ENCODE peak calls at places on chromosomes 11 and 22, in six cellular contexts. Y is CD8-positive, alpha-beta T cell; T is lower leg skin; L is fibroblast of mammary gland; V is heart left ventricle; O is Calu3. M is an unnamed sample.

GRCh38 chr11:68890490-68891231 is 13.0 kb downstream of the MRPL21 start:
- DNase-seq in Y (no peak), T (peak; percentile 84), L (peak; percentile 91), V (peak; percentile 91), O (no peak), M (no peak)

GRCh38 chr11:7353100-7353499 is 101.4 kb downstream of the SYT9 start:
- DNase-seq in Y (no peak), T (no peak), L (peak; percentile 24), V (no peak), O (peak; percentile 49), M (peak; percentile 39)

GRCh38 chr11:96524475-96524874 is 134.7 kb downstream of the JRKL start:
- DNase-seq in Y (no peak), T (no peak), L (no peak), V (no peak), O (no peak), M (no peak)

GRCh38 chr11:76660533-76661305 is 9.8 kb downstream of the LRRC32 start:
- DNase-seq in Y (no peak), T (no peak), L (no peak), V (peak; percentile 28), O (no peak), M (no peak)

GRCh38 chr11:2940166-2940929 is 11.1 kb upstream of the PHLDA2 start:
- DNase-seq in Y (peak; percentile 28), T (no peak), L (peak; percentile 40), V (peak; percentile 85), O (peak; percentile 68), M (no peak)

GRCh38 chr11:111697910-111698309 is 68.3 kb downstream of the PPP2R1B start:
- DNase-seq in Y (no peak), T (no peak), L (no peak), V (no peak), O (no peak), M (no peak)

GRCh38 chr22:29799217-29799680 is 32.1 kb downstream of the UQCR10 start:
- DNase-seq in Y (no peak), T (peak; percentile 91), L (peak; percentile 95), V (peak; percentile 95), O (peak; percentile 91), M (peak; percentile 74)

GRCh38 chr22:32706149-32706548 is 95.4 kb upstream of the TIMP3 start:
- DNase-seq in Y (no peak), T (no peak), L (peak; percentile 35), V (no peak), O (no peak), M (no peak)

GRCh38 chr11:65003282-65003681 is 6.5 kb upstream of the BATF2 start:
- DNase-seq in Y (no peak), T (no peak), L (peak; percentile 45), V (no peak), O (no peak), M (no peak)

GRCh38 chr11:71449596-71449995 is 1.4 kb upstream of the DHCR7 start:
- DNase-seq in Y (no peak), T (no peak), L (no peak), V (no peak), O (no peak), M (peak; percentile 22)

GRCh38 chr22:42869888-42870480 is 12.9 kb upstream of the ARFGAP3 start:
- DNase-seq in Y (no peak), T (no peak), L (no peak), V (no peak), O (no peak), M (no peak)

GRCh38 chr11:61806785-61807184 is 10.0 kb downstream of the FADS1 start:
- DNase-seq in Y (no peak), T (no peak), L (no peak), V (no peak), O (no peak), M (no peak)

GRCh38 chr11:11553595-11553994 is 68.2 kb downstream of the GALNT18 start:
- DNase-seq in Y (no peak), T (no peak), L (no peak), V (no peak), O (no peak), M (no peak)

GRCh38 chr11:45651841-45652745 is 13.3 kb downstream of the CHST1 start:
- DNase-seq in Y (no peak), T (no peak), L (no peak), V (no peak), O (no peak), M (no peak)

GRCh38 chr11:129538323-129538722 is 162.7 kb downstream of the BARX2 start:
- DNase-seq in Y (no peak), T (no peak), L (no peak), V (no peak), O (no peak), M (peak; percentile 63)

GRCh38 chr11:89293966-89294679 is 116.4 kb downstream of the TYR start:
- DNase-seq in Y (no peak), T (no peak), L (peak; percentile 34), V (no peak), O (no peak), M (no peak)

GRCh38 chr11:65803797-65804492 is 17.1 kb downstream of the OVOL1 start:
- DNase-seq in Y (no peak), T (no peak), L (no peak), V (no peak), O (no peak), M (no peak)

GRCh38 chr11:12238420-12238819 is 128.0 kb downstream of the MICAL2 start:
- DNase-seq in Y (no peak), T (no peak), L (no peak), V (no peak), O (no peak), M (no peak)

GRCh38 chr22:27512283-27512761 is 289.2 kb downstream of the MN1 start:
- DNase-seq in Y (no peak), T (peak; percentile 65), L (peak; percentile 94), V (peak; percentile 85), O (peak; percentile 13), M (no peak)

GRCh38 chr22:35148381-35148780 is 82.4 kb downstream of the ISX start:
- DNase-seq in Y (no peak), T (no peak), L (no peak), V (no peak), O (no peak), M (no peak)

GRCh38 chr11:95508219-95508880 is 277.3 kb upstream of the SESN3 start:
- DNase-seq in Y (no peak), T (no peak), L (peak; percentile 88), V (no peak), O (no peak), M (no peak)

GRCh38 chr11:95506777-95507176 is 275.8 kb upstream of the SESN3 start:
- DNase-seq in Y (no peak), T (no peak), L (peak; percentile 74), V (no peak), O (no peak), M (no peak)

GRCh38 chr11:95512177-95512576 is 277.4 kb downstream of the FAM76B start:
- DNase-seq in Y (no peak), T (peak; percentile 83), L (peak; percentile 99), V (no peak), O (no peak), M (no peak)

GRCh38 chr11:95505927-95506426 is 275.0 kb upstream of the SESN3 start:
- DNase-seq in Y (no peak), T (no peak), L (peak; percentile 67), V (no peak), O (no peak), M (no peak)

GRCh38 chr11:95507794-95508193 is 276.8 kb upstream of the SESN3 start:
- DNase-seq in Y (no peak), T (no peak), L (no peak), V (no peak), O (no peak), M (no peak)
- TF ChIP-seq CTCF in Y (no peak), T (no peak), L (peak; percentile 21), V (no peak), O (no peak), M (no peak)

GRCh38 chr11:108221981-108222685 is at the start of gene NPAT:
- DNase-seq in Y (peak; percentile 15), T (no peak), L (no peak), V (peak; percentile 28), O (no peak), M (no peak)

GRCh38 chr11:108218912-108219783 is 3.3 kb downstream of the NPAT start:
- DNase-seq in Y (no peak), T (no peak), L (no peak), V (no peak), O (no peak), M (no peak)

GRCh38 chr11:108222686-108223448 is at the start of gene ATM:
- DNase-seq in Y (peak; percentile 99), T (peak; percentile 99), L (peak; percentile 98), V (peak; percentile 99), O (peak; percentile 94), M (peak; percentile 100)

GRCh38 chr11:108221401-108221800 is 1.0 kb downstream of the NPAT start:
- DNase-seq in Y (no peak), T (no peak), L (peak; percentile 40), V (no peak), O (no peak), M (no peak)

DNA sequence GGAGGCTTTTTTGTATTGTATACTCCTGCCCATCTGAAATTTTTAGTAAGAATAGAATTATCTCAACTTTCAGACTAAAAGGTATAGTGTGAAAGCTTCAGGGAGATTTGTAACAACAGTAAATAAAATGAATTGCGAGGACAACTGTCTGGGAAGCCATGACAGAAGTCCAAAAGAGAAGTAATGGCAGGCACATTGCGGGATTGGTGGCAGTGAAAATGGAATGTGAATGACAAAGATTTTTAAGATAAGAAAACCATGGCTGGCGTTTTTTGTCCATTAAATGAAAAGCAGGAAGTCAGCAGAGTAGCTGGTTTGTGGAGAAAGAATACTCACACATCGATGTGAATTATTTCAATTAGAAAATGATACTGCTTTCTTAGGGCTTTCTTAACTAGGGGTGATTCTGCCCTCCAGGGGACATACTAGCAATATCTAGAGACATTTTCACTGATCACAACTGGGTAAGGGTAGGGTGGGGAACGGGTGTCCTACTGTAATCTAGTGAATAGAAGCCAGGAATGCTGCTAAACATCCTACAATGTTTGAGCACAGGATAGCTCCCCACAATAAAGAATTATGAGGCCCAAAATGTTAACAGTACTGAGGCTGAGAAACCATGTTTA is 1.6 kb downstream of the NPAT start:
- DNase-seq in Y (no peak), T (no peak), L (peak; percentile 14), V (no peak), O (no peak), M (no peak)
- TF ChIP-seq CTCF in Y (no peak), T (no peak), L (no peak), V (no peak), O (no peak), M (no peak)

DNA sequence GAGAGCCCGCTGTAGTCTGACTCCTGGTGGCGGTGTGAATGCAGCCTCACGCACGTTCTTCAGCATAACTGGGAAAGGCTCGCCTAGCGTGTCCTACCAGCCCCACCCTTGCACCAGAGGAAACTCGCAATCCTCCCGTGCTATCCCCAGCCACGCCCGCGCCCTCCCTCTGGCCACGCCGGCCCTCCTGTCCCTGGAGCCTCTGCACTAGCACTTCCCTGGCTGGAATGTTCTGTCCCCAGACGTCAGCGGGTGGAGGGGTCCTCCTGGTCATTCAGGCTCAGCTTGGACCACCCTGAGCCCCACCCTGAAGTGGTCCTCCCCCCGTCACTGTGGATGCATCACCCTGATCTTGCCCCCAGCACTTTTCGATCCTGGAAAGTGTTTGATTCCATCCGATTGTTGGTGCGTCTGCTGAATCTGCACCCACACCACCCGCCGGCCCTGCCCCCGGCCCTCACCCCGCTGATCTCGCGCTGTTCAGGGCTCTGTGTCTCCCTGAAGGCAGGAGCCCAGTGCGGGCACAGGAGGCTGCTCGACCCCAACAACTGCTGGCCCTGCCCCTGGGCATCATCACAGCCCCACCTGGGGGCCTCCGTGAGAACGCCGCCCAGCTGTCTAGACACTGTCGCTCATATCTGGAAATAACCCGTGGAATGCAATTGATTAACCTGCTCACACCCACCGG is 437.0 kb downstream of the TBC1D22A start:
- DNase-seq in Y (no peak), T (no peak), L (no peak), V (no peak), O (no peak), M (no peak)
- TF ChIP-seq CTCF in Y (no peak), T (no peak), L (no peak), V (no peak), O (no peak), M (no peak)

GRCh38 chr11:57779275-57779674 is 17.7 kb downstream of the CTNND1 start:
- DNase-seq in Y (no peak), T (no peak), L (no peak), V (peak; percentile 45), O (peak; percentile 51), M (peak; percentile 82)
- TF ChIP-seq CTCF in Y (no peak), T (no peak), L (no peak), V (no peak), O (no peak), M (no peak)

M was measured in Caco-2.